ENCODE peak calls at places on chromosomes 13 and 19, in seven cellular contexts. K is stimulated activated naive CD4-positive, alpha-beta T cell; Q is T-helper 9 cell; Z is cardiac fibroblast; T is stimulated activated CD8-positive, alpha-beta memory T cell treated with anti-CD3 and anti-CD28 coated beads, Interleukin-15, amount 100 ng/mL, for 24 hours; M is fibroblast of pulmonary artery; C is WTC11. R is an unnamed sample.

GRCh38 chr13:97310809-97311436 is 88.8 kb downstream of the MBNL2 start:
- DNase-seq in K (no peak), Q (no peak), Z (no peak), T (no peak), M (no peak), C (no peak), R (no peak)

GRCh38 chr19:45821570-45821969 is 6.5 kb upstream of the RSPH6A start:
- DNase-seq in K (no peak), Q (no peak), Z (no peak), T (no peak), M (no peak), C (no peak), R (peak; percentile 13)

GRCh38 chr13:59439776-59440428 is 723.8 kb downstream of the DIAPH3 start:
- DNase-seq in K (no peak), Q (no peak), Z (no peak), T (no peak), M (no peak), C (no peak), R (no peak)

GRCh38 chr13:20168396-20168795 is 7.5 kb upstream of the GJA3 start:
- DNase-seq in K (no peak), Q (no peak), Z (no peak), T (no peak), M (no peak), C (no peak), R (no peak)

GRCh38 chr13:110644892-110645521 is 29.7 kb downstream of the NAXD start:
- DNase-seq in K (peak; percentile 40), Q (peak; percentile 23), Z (peak; percentile 63), T (no peak), M (peak; percentile 61), C (peak; percentile 89), R (peak; percentile 62)

GRCh38 chr13:40230833-40231266 is 435.6 kb downstream of the FOXO1 start:
- DNase-seq in K (no peak), Q (no peak), Z (peak; percentile 85), T (no peak), M (peak; percentile 74), C (no peak), R (no peak)

GRCh38 chr19:52190679-52191293 is 934 bp downstream of the PPP2R1A start:
- DNase-seq in K (no peak), Q (no peak), Z (peak; percentile 63), T (no peak), M (peak; percentile 45), C (peak; percentile 38), R (peak; percentile 52)

GRCh38 chr19:46878613-46879375 is 18.0 kb downstream of the ARHGAP35 start:
- DNase-seq in K (no peak), Q (no peak), Z (peak; percentile 62), T (no peak), M (peak; percentile 72), C (no peak), R (no peak)

GRCh38 chr19:18612772-18613588 is at the start of gene TMEM59L:
- DNase-seq in K (peak; percentile 35), Q (peak; percentile 55), Z (no peak), T (no peak), M (no peak), C (peak; percentile 60), R (no peak)

GRCh38 chr13:99268822-99269221 is 10.6 kb upstream of the GPR18 start:
- DNase-seq in K (no peak), Q (no peak), Z (no peak), T (no peak), M (no peak), C (no peak), R (no peak)

GRCh38 chr19:4267101-4267900 is 11.8 kb upstream of the SHD start:
- DNase-seq in K (peak; percentile 45), Q (peak; percentile 56), Z (peak; percentile 52), T (peak; percentile 37), M (peak; percentile 57), C (peak; percentile 88), R (no peak)

GRCh38 chr13:110129076-110129475 is 177.9 kb downstream of the COL4A1 start:
- DNase-seq in K (no peak), Q (no peak), Z (no peak), T (no peak), M (no peak), C (no peak), R (no peak)

GRCh38 chr13:85497652-85498051 is 301.6 kb downstream of the SLITRK6 start:
- DNase-seq in K (no peak), Q (no peak), Z (peak; percentile 95), T (no peak), M (peak; percentile 96), C (no peak), R (no peak)

GRCh38 chr13:27177852-27178251 is 6.2 kb upstream of the USP12 start:
- DNase-seq in K (no peak), Q (no peak), Z (no peak), T (no peak), M (no peak), C (peak; percentile 56), R (no peak)

GRCh38 chr19:4375164-4375619 is 25.2 kb downstream of the SH3GL1 start:
- DNase-seq in K (no peak), Q (no peak), Z (no peak), T (no peak), M (no peak), C (peak; percentile 84), R (peak; percentile 13)

GRCh38 chr13:97660488-97661086 is 226.6 kb downstream of the RAP2A start:
- DNase-seq in K (no peak), Q (no peak), Z (peak; percentile 5), T (no peak), M (peak; percentile 25), C (no peak), R (no peak)

GRCh38 chr19:5098646-5099045 is 129.7 kb downstream of the KDM4B start:
- DNase-seq in K (no peak), Q (no peak), Z (no peak), T (no peak), M (no peak), C (no peak), R (no peak)

GRCh38 chr13:89380101-89380500 is 1708.9 kb downstream of the SLITRK5 start:
- DNase-seq in K (no peak), Q (no peak), Z (no peak), T (no peak), M (no peak), C (no peak), R (no peak)

GRCh38 chr19:5046339-5047039 is 77.6 kb downstream of the KDM4B start:
- DNase-seq in K (no peak), Q (no peak), Z (no peak), T (no peak), M (no peak), C (no peak), R (no peak)

GRCh38 chr19:37654525-37654832 is 786 bp downstream of the ZFP30 start:
- DNase-seq in K (no peak), Q (no peak), Z (peak; percentile 34), T (no peak), M (peak; percentile 36), C (no peak), R (no peak)

GRCh38 chr19:1401138-1401888 is at the start of gene GAMT:
- DNase-seq in K (peak; percentile 31), Q (peak; percentile 46), Z (peak; percentile 41), T (peak; percentile 39), M (peak; percentile 35), C (peak; percentile 51), R (peak; percentile 58)

GRCh38 chr13:112615391-112615790 is 27.4 kb upstream of the TUBGCP3 start:
- DNase-seq in K (no peak), Q (no peak), Z (no peak), T (no peak), M (no peak), C (no peak), R (no peak)

GRCh38 chr13:76823969-76824368 is 62.2 kb downstream of the KCTD12 start:
- DNase-seq in K (no peak), Q (no peak), Z (no peak), T (no peak), M (no peak), C (no peak), R (no peak)

GRCh38 chr13:74715718-74716117 is 581.5 kb upstream of the KLF12 start:
- DNase-seq in K (no peak), Q (no peak), Z (no peak), T (no peak), M (no peak), C (no peak), R (no peak)

GRCh38 chr19:45978156-45978555 is 4.5 kb upstream of the NOVA2 start:
- DNase-seq in K (no peak), Q (no peak), Z (no peak), T (no peak), M (no peak), C (no peak), R (no peak)

GRCh38 chr19:10404888-10405808 is 1.8 kb upstream of the CDC37 start:
- DNase-seq in K (no peak), Q (peak; percentile 43), Z (no peak), T (no peak), M (no peak), C (no peak), R (no peak)

GRCh38 chr19:39873385-39873784 is 27.2 kb upstream of the FBL start:
- DNase-seq in K (no peak), Q (no peak), Z (no peak), T (no peak), M (no peak), C (no peak), R (no peak)

GRCh38 chr13:23871616-23872220 is 17.5 kb downstream of the MIPEP start:
- DNase-seq in K (no peak), Q (no peak), Z (peak; percentile 69), T (no peak), M (peak; percentile 61), C (no peak), R (no peak)

GRCh38 chr19:53823380-53824120 is 564 bp downstream of the NLRP12 start:
- DNase-seq in K (no peak), Q (no peak), Z (no peak), T (no peak), M (no peak), C (no peak), R (no peak)

GRCh38 chr19:12891553-12892021 is 627 bp downstream of the GCDH start:
- DNase-seq in K (no peak), Q (no peak), Z (no peak), T (no peak), M (no peak), C (no peak), R (no peak)

GRCh38 chr13:110270507-110270906 is 36.5 kb downstream of the COL4A1 start:
- DNase-seq in K (no peak), Q (no peak), Z (no peak), T (no peak), M (no peak), C (no peak), R (no peak)

R was measured in heart left ventricle.